ENCODE peak calls at places on chromosomes 11 and 22, in six cellular contexts. E is K562, Q is H1, F is colonic mucosa, V is HCT116, M is heart left ventricle. T is an unnamed sample.
A peak's percentile ranks its signal among the peaks of the same experiment; 100 is the strongest.

GRCh38 chr22:46795140-46795539 is 32.7 kb downstream of the TBC1D22A start:
- DNase-seq in E (no peak), Q (no peak), F (no peak), V (no peak), M (no peak), T (no peak)

GRCh38 chr11:33412231-33412630 is 155.1 kb downstream of the HIPK3 start:
- DNase-seq in E (no peak), Q (no peak), F (no peak), V (no peak), M (no peak), T (no peak)

GRCh38 chr22:38186429-38186828 is 4.8 kb upstream of the PLA2G6 start:
- DNase-seq in E (no peak), Q (no peak), F (no peak), V (no peak), M (no peak), T (no peak)

GRCh38 chr11:119101759-119102423 is at the start of gene DPAGT1:
- DNase-seq in E (peak; percentile 96), Q (peak; percentile 92), F (peak; percentile 94), V (peak; percentile 98), M (peak; percentile 92), T (peak; percentile 94)

GRCh38 chr11:26949846-26950245 is 44.1 kb upstream of the FIBIN start:
- DNase-seq in E (no peak), Q (no peak), F (no peak), V (no peak), M (no peak), T (no peak)

GRCh38 chr11:95104916-95105315 is 15.3 kb downstream of the ENDOD1 start:
- DNase-seq in E (no peak), Q (no peak), F (no peak), V (no peak), M (no peak), T (no peak)

GRCh38 chr11:45818961-45819605 is 14.1 kb downstream of the SLC35C1 start:
- DNase-seq in E (no peak), Q (no peak), F (no peak), V (no peak), M (no peak), T (no peak)

GRCh38 chr11:17277024-17277584 is 565 bp downstream of the NUCB2 start:
- DNase-seq in E (peak; percentile 40), Q (no peak), F (no peak), V (no peak), M (no peak), T (peak; percentile 25)

GRCh38 chr11:84581083-84581482 is 1046.1 kb downstream of the DLG2 start:
- DNase-seq in E (no peak), Q (no peak), F (no peak), V (no peak), M (no peak), T (no peak)

GRCh38 chr22:29072193-29072978 is 449 bp upstream of the KREMEN1 start:
- DNase-seq in E (peak; percentile 88), Q (peak; percentile 89), F (peak; percentile 98), V (peak; percentile 89), M (peak; percentile 90), T (peak; percentile 97)

GRCh38 chr11:114353448-114353847 is 46.9 kb downstream of the C11orf71 start:
- DNase-seq in E (no peak), Q (no peak), F (no peak), V (no peak), M (no peak), T (no peak)

GRCh38 chr22:49377306-49377705 is 450.4 kb downstream of the BRD1 start:
- DNase-seq in E (no peak), Q (no peak), F (no peak), V (no peak), M (no peak), T (no peak)

GRCh38 chr22:16964366-16964765 is 43.7 kb downstream of the GAB4 start:
- DNase-seq in E (no peak), Q (no peak), F (no peak), V (no peak), M (no peak), T (no peak)

GRCh38 chr11:73980001-73980960 is 2.4 kb downstream of the UCP2 start:
- DNase-seq in E (peak; percentile 88), Q (no peak), F (peak; percentile 83), V (no peak), M (peak; percentile 45), T (peak; percentile 84)

GRCh38 chr22:44837481-44837880 is 85.1 kb downstream of the ARHGAP8 start:
- DNase-seq in E (no peak), Q (no peak), F (no peak), V (no peak), M (no peak), T (no peak)

GRCh38 chr22:31743871-31744270 is 6.1 kb downstream of the PRR14L start:
- DNase-seq in E (no peak), Q (no peak), F (no peak), V (no peak), M (no peak), T (no peak)

GRCh38 chr11:7270233-7270760 is 18.6 kb downstream of the SYT9 start:
- DNase-seq in E (no peak), Q (no peak), F (no peak), V (no peak), M (no peak), T (no peak)

GRCh38 chr22:44422742-44423370 is 75.2 kb downstream of the RTL6 start:
- DNase-seq in E (no peak), Q (no peak), F (no peak), V (no peak), M (no peak), T (peak; percentile 15)

GRCh38 chr22:36252754-36253522 is at the start of gene APOL1:
- DNase-seq in E (peak; percentile 75), Q (no peak), F (peak; percentile 71), V (no peak), M (peak; percentile 45), T (peak; percentile 73)
- H3K4me3 ChIP-seq in E (peak within 1 kb of the TSS; percentile 36), Q (no peak within 1 kb of the TSS), F (peak within 1 kb of the TSS; percentile 49), V (no peak within 1 kb of the TSS), M (peak within 1 kb of the TSS; percentile 37), T (no peak within 1 kb of the TSS)

GRCh38 chr11:117921893-117922292 is 7.3 kb downstream of the TMPRSS13 start:
- DNase-seq in E (no peak), Q (no peak), F (no peak), V (no peak), M (no peak), T (no peak)

GRCh38 chr11:117921456-117921855 is 7.7 kb downstream of the TMPRSS13 start:
- DNase-seq in E (no peak), Q (no peak), F (no peak), V (no peak), M (no peak), T (no peak)

GRCh38 chr11:117924631-117925170 is 4.5 kb downstream of the TMPRSS13 start:
- DNase-seq in E (no peak), Q (no peak), F (no peak), V (no peak), M (no peak), T (no peak)

GRCh38 chr11:117923773-117924172 is 5.4 kb downstream of the TMPRSS13 start:
- DNase-seq in E (peak; percentile 33), Q (no peak), F (no peak), V (no peak), M (no peak), T (no peak)

GRCh38 chr11:117923275-117923674 is 5.9 kb downstream of the TMPRSS13 start:
- DNase-seq in E (no peak), Q (no peak), F (no peak), V (no peak), M (no peak), T (no peak)
- TF ChIP-seq CTCF in E (no peak), Q (no peak), F (no peak), V (no peak), M (no peak), T (no peak)

DNA sequence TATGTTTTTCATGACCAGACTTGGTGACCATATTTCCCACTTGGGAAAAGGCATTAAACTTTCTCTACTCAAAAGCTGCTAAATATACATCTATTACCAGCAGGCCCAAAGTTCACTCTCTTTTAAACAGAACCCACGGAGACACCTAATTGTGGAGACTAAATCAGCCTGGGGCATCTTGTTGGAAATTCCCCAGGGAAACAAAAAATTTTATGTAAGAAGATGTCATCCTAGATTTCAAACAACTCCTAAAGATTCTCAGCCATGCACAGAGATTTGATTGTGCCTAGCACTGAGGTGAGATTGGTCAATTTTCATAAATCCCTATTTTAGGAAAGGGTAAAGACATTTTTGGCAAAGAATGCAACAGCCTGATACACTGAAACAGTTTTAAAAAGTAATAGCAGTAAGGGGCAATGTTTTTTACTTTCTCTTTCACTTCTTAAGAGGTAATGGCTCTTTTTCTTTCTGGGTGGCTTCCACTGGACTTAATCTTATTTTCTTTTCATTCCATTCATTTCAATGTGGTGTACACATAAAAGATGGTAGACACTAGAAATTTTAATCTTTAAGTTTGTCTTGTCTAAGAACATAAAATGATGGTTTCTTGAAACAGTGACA is 9.6 kb downstream of the OR52N2 start:
- DNase-seq in E (no peak), Q (no peak), F (no peak), V (no peak), M (no peak), T (no peak)
- H3K4me3 ChIP-seq in E (no peak overlapping the region), Q (no peak overlapping the region), F (no peak overlapping the region), V (no peak overlapping the region), M (no peak overlapping the region), T (no peak overlapping the region)

GRCh38 chr22:22464541-22465054 is 43.9 kb downstream of the ZNF280B start:
- DNase-seq in E (no peak), Q (no peak), F (no peak), V (no peak), M (no peak), T (no peak)

GRCh38 chr22:22461583-22461982 is 47.0 kb downstream of the ZNF280B start:
- DNase-seq in E (no peak), Q (no peak), F (no peak), V (no peak), M (no peak), T (no peak)

GRCh38 chr22:22461111-22461510 is 47.4 kb downstream of the ZNF280B start:
- DNase-seq in E (no peak), Q (no peak), F (no peak), V (no peak), M (no peak), T (no peak)

GRCh38 chr22:22463855-22464540 is 44.5 kb downstream of the ZNF280B start:
- DNase-seq in E (peak; percentile 99), Q (no peak), F (peak; percentile 64), V (peak; percentile 51), M (no peak), T (no peak)

GRCh38 chr22:22462813-22463567 is 45.6 kb downstream of the ZNF280B start:
- DNase-seq in E (peak; percentile 78), Q (no peak), F (no peak), V (no peak), M (no peak), T (no peak)
- TF ChIP-seq CTCF in E (peak; percentile 94), Q (no peak), F (no peak), V (peak; percentile 36), M (no peak), T (no peak)

GRCh38 chr11:11032072-11032471 is 174.2 kb upstream of the ZBED5 start:
- DNase-seq in E (no peak), Q (no peak), F (no peak), V (no peak), M (no peak), T (no peak)
- H3K4me3 ChIP-seq in E (no peak overlapping the region), Q (no peak overlapping the region), F (no peak overlapping the region), V (no peak overlapping the region), M (no peak overlapping the region), T (no peak overlapping the region)

T was measured in mucosa of descending colon.